ENCODE peak calls at places on chromosomes 12 and 14, in six cellular contexts. One of them, this sample, is unnamed.

GRCh38 chr12:62834406-62834805 is 100.5 kb downstream of the PPM1H start:
- DNase-seq in IMR-90: no peak
- DNase-seq in lung: no peak
- DNase-seq in kidney: no peak
- DNase-seq in heart right ventricle: peak
- DNase-seq in thyroid gland: no peak
- DNase-seq in this sample: no peak

GRCh38 chr12:62581288-62582064 is 114.8 kb downstream of the MON2 start:
- DNase-seq in IMR-90: peak
- DNase-seq in lung: no peak
- DNase-seq in kidney: no peak
- DNase-seq in heart right ventricle: peak
- DNase-seq in thyroid gland: peak
- DNase-seq in this sample: no peak

GRCh38 chr14:66468778-66469367 is 17.3 kb upstream of the CCDC196 start:
- DNase-seq in IMR-90: no peak
- DNase-seq in lung: no peak
- DNase-seq in kidney: no peak
- DNase-seq in heart right ventricle: no peak
- DNase-seq in thyroid gland: no peak
- DNase-seq in this sample: no peak

GRCh38 chr12:40152783-40153383 is 47.0 kb upstream of the SLC2A13 start:
- DNase-seq in IMR-90: peak
- DNase-seq in lung: peak
- DNase-seq in kidney: no peak
- DNase-seq in heart right ventricle: peak
- DNase-seq in thyroid gland: peak
- DNase-seq in this sample: no peak

GRCh38 chr14:49250517-49250916 is 335.7 kb downstream of the RPS29 start:
- DNase-seq in IMR-90: no peak
- DNase-seq in lung: no peak
- DNase-seq in kidney: no peak
- DNase-seq in heart right ventricle: no peak
- DNase-seq in thyroid gland: no peak
- DNase-seq in this sample: no peak

GRCh38 chr14:77320238-77320935 is at the start of gene POMT2:
- DNase-seq in IMR-90: peak
- DNase-seq in lung: peak
- DNase-seq in kidney: peak
- DNase-seq in heart right ventricle: peak
- DNase-seq in thyroid gland: peak
- DNase-seq in this sample: peak

GRCh38 chr14:35374273-35374681 is 30.3 kb downstream of the NFKBIA start:
- DNase-seq in IMR-90: peak
- DNase-seq in lung: peak
- DNase-seq in kidney: peak
- DNase-seq in heart right ventricle: no peak
- DNase-seq in thyroid gland: no peak
- DNase-seq in this sample: no peak

GRCh38 chr12:67993143-67993542 is 3.9 kb downstream of the IFNG-AS1 start:
- DNase-seq in IMR-90: no peak
- DNase-seq in lung: no peak
- DNase-seq in kidney: no peak
- DNase-seq in heart right ventricle: no peak
- DNase-seq in thyroid gland: no peak
- DNase-seq in this sample: no peak

GRCh38 chr12:105983622-105984325 is 155.0 kb downstream of the NUAK1 start:
- DNase-seq in IMR-90: peak
- DNase-seq in lung: no peak
- DNase-seq in kidney: no peak
- DNase-seq in heart right ventricle: no peak
- DNase-seq in thyroid gland: no peak
- DNase-seq in this sample: no peak

GRCh38 chr12:123807670-123808069 is 45.6 kb downstream of the DNAH10 start:
- DNase-seq in IMR-90: no peak
- DNase-seq in lung: no peak
- DNase-seq in kidney: no peak
- DNase-seq in heart right ventricle: no peak
- DNase-seq in thyroid gland: peak
- DNase-seq in this sample: no peak

GRCh38 chr12:7433276-7433822 is 10.6 kb downstream of the CD163L1 start:
- DNase-seq in IMR-90: peak
- DNase-seq in lung: no peak
- DNase-seq in kidney: no peak
- DNase-seq in heart right ventricle: no peak
- DNase-seq in thyroid gland: no peak
- DNase-seq in this sample: no peak

GRCh38 chr12:9673404-9674225 is 4.1 kb downstream of the CLEC2D start:
- DNase-seq in IMR-90: peak
- DNase-seq in lung: peak
- DNase-seq in kidney: peak
- DNase-seq in heart right ventricle: peak
- DNase-seq in thyroid gland: peak
- DNase-seq in this sample: no peak

GRCh38 chr12:67982165-67982563 is 7.1 kb upstream of the IFNG-AS1 start:
- DNase-seq in IMR-90: no peak
- DNase-seq in lung: no peak
- DNase-seq in kidney: no peak
- DNase-seq in heart right ventricle: no peak
- DNase-seq in thyroid gland: no peak
- DNase-seq in this sample: no peak

GRCh38 chr12:111638576-111638975 is 39.5 kb upstream of the ATXN2 start:
- DNase-seq in IMR-90: no peak
- DNase-seq in lung: no peak
- DNase-seq in kidney: no peak
- DNase-seq in heart right ventricle: no peak
- DNase-seq in thyroid gland: no peak
- DNase-seq in this sample: no peak

GRCh38 chr12:132563911-132564310 is 46.5 kb downstream of the LRCOL1 start:
- DNase-seq in IMR-90: no peak
- DNase-seq in lung: no peak
- DNase-seq in kidney: no peak
- DNase-seq in heart right ventricle: no peak
- DNase-seq in thyroid gland: no peak
- DNase-seq in this sample: no peak

DNA sequence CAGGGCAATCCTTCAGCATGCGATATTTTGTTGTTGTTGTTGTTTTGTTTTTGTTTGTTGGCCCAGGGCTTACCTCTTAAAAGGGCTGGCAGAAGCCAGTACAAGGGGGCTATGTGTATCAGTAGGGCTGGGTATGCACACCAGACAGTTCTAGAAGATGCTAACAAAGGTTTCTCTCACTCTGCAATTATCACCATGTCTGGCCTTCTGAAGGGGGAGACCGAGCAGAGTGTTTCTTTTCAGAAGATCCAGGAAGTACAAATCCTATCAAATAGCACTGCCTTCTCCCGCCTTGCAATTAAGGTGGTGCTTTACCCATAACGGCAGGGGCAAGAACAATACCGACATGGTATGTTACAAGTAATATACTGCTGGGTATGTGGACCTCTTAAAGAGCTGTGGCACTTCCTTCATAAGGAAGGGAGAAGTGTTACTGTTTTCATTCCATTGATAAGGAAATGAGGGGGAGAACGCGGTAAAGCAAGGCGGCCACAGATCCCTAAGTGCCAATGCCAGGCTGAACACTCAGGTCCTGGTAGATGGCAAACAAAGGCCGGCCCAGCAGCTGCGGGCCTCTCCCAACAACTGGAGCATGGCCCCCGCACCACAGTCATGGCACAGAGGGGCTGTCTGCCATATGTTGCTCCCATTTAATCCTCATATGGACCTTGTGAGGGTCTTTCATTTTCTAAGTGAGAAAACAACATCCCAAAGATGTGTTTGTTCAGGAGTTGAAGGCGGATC is 19.2 kb upstream of the CACNA2D4 start:
- DNase-seq in IMR-90: no peak
- DNase-seq in lung: no peak
- DNase-seq in kidney: no peak
- DNase-seq in heart right ventricle: no peak
- DNase-seq in thyroid gland: no peak
- DNase-seq in this sample: no peak
- H3K27ac ChIP-seq in IMR-90: no peak
- H3K27ac ChIP-seq in lung: no peak
- H3K27ac ChIP-seq in kidney: no peak
- H3K27ac ChIP-seq in heart right ventricle: peak
- H3K27ac ChIP-seq in thyroid gland: peak
- H3K27ac ChIP-seq in this sample: peak

GRCh38 chr12:64178122-64178521 is 44.0 kb downstream of the KICS2 start:
- DNase-seq in IMR-90: peak
- DNase-seq in lung: no peak
- DNase-seq in kidney: no peak
- DNase-seq in heart right ventricle: no peak
- DNase-seq in thyroid gland: no peak
- DNase-seq in this sample: no peak
- H3K27ac ChIP-seq in IMR-90: no peak
- H3K27ac ChIP-seq in lung: no peak
- H3K27ac ChIP-seq in kidney: no peak
- H3K27ac ChIP-seq in heart right ventricle: no peak
- H3K27ac ChIP-seq in thyroid gland: no peak
- H3K27ac ChIP-seq in this sample: no peak

GRCh38 chr14:65461730-65462129 is 49.2 kb downstream of the FUT8 start:
- DNase-seq in IMR-90: no peak
- DNase-seq in lung: no peak
- DNase-seq in kidney: no peak
- DNase-seq in heart right ventricle: no peak
- DNase-seq in thyroid gland: no peak
- DNase-seq in this sample: no peak

GRCh38 chr14:65465584-65465983 is 53.1 kb downstream of the FUT8 start:
- DNase-seq in IMR-90: no peak
- DNase-seq in lung: no peak
- DNase-seq in kidney: no peak
- DNase-seq in heart right ventricle: no peak
- DNase-seq in thyroid gland: no peak
- DNase-seq in this sample: no peak

GRCh38 chr14:65462411-65462810 is 49.9 kb downstream of the FUT8 start:
- DNase-seq in IMR-90: peak
- DNase-seq in lung: no peak
- DNase-seq in kidney: no peak
- DNase-seq in heart right ventricle: no peak
- DNase-seq in thyroid gland: no peak
- DNase-seq in this sample: no peak
- H3K27ac ChIP-seq in IMR-90: no peak
- H3K27ac ChIP-seq in lung: no peak
- H3K27ac ChIP-seq in kidney: no peak
- H3K27ac ChIP-seq in heart right ventricle: no peak
- H3K27ac ChIP-seq in thyroid gland: no peak
- H3K27ac ChIP-seq in this sample: no peak

DNA sequence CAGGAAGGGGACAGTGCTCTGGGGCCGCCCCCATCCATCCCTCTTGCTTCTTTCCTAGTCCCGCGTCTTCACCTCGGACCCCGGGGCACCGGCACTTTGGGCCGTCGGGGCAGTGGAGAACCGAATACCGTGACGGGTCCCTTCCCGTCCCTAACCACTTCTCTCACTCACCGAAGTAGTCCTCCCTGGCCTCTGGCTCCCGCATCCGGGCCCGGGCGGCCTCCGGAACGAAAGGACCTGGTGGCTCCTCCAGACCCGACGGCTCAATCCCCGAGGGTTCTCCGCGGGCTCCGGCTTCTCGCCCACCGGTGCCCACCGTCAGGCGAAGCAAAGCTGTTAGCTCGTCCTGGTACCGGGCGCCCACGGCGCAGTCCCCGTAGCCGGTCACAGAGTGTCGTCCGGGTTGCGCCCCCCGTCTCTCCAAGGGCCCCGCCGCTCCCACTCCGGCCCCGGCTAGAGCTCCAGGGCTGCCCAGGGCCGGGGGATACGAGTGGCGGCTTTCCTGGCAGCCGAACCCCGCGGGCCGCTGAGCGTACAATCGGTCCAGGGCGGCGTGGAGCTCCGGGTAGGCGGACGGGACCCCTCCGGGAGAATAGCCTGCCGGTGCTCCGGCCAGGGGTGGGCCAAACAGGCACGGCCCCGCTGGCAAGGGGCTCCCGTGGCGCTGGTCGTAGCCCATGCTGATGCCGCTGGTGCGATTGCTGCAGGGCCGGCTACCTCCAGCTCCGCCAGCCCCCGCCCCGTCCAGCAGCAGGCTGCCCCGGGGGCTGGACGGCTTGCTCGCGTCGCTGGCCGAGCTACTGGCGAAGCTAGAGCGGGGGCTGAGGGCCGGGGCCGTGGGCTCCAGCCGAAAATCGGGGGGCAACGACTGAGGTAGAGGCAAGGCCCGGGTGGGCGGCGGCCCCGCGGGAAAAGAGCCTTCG is 1.0 kb downstream of the AJUBA start:
- DNase-seq in IMR-90: no peak
- DNase-seq in lung: no peak
- DNase-seq in kidney: peak
- DNase-seq in heart right ventricle: peak
- DNase-seq in thyroid gland: peak
- DNase-seq in this sample: no peak
- H3K27ac ChIP-seq in IMR-90: peak
- H3K27ac ChIP-seq in lung: peak
- H3K27ac ChIP-seq in kidney: peak
- H3K27ac ChIP-seq in heart right ventricle: peak
- H3K27ac ChIP-seq in thyroid gland: peak
- H3K27ac ChIP-seq in this sample: no peak

DNA sequence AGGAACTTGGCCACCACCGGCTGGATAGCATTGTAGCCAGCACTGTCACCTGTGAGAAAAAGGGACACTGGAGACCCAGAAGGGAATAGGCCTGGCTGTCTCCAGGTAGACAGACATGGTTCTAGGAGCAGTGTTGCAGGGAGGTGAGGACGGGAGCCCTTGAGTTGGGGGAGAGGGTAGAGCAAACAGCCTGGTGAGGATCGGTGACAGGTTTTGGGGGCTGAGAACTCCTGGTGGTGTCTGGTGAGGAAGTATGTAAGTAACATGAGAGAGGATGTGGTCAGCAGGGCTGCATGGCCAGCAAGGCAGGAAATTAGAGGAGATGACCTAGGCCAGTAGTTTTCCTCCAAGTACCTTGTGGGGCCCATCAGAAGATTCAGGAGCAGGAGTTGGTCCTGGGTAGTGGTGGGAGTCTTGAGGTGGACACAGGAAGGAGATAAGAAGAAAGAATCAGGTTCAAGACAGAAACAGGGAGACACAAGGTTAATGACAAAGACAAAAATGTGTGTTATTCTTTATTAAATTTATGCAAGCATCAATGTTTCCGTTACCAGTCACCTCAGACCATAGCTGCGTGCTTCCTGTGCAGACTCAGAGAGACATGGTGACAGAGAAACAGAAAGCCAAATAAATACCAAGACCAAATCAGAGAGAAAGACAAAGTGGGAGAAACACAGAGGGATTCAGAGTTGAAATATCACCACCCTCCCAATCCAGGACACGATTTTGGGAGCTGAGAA is at the start of gene ARHGAP9:
- DNase-seq in IMR-90: peak
- DNase-seq in lung: no peak
- DNase-seq in kidney: no peak
- DNase-seq in heart right ventricle: no peak
- DNase-seq in thyroid gland: no peak
- DNase-seq in this sample: no peak
- H3K27ac ChIP-seq in IMR-90: no peak
- H3K27ac ChIP-seq in lung: no peak
- H3K27ac ChIP-seq in kidney: no peak
- H3K27ac ChIP-seq in heart right ventricle: peak
- H3K27ac ChIP-seq in thyroid gland: no peak
- H3K27ac ChIP-seq in this sample: peak